ENCODE peak calls at places on chromosomes 7 and 10, in four cellular contexts. One of them, this sample, is unnamed.

GRCh38 chr7:42720871-42721835 is 190.7 kb downstream of the C7orf25 start:
- DNase-seq in upper lobe of left lung: no peak
- DNase-seq in colonic mucosa: no peak
- DNase-seq in thoracic aorta: no peak
- DNase-seq in this sample: no peak

GRCh38 chr10:6346621-6347020 is 143.9 kb downstream of the PFKFB3 start:
- DNase-seq in colonic mucosa: no peak
- DNase-seq in thoracic aorta: no peak
- DNase-seq in upper lobe of left lung: no peak
- DNase-seq in this sample: no peak

GRCh38 chr7:128699196-128699712 is 27.2 kb downstream of the GARIN1A start:
- DNase-seq in upper lobe of left lung: no peak
- DNase-seq in thoracic aorta: no peak
- DNase-seq in colonic mucosa: no peak
- DNase-seq in this sample: no peak

GRCh38 chr7:95427123-95427522 is 7.7 kb downstream of the PON2 start:
- DNase-seq in upper lobe of left lung: no peak
- DNase-seq in colonic mucosa: no peak
- DNase-seq in thoracic aorta: no peak
- DNase-seq in this sample: no peak

GRCh38 chr7:112205348-112206237 is 606 bp downstream of the DOCK4 start:
- DNase-seq in colonic mucosa: peak; percentile 60
- DNase-seq in thoracic aorta: no peak
- DNase-seq in upper lobe of left lung: peak; percentile 66
- DNase-seq in this sample: peak; percentile 52

GRCh38 chr10:91555455-91555854 is 77.4 kb downstream of the PPP1R3C start:
- DNase-seq in upper lobe of left lung: no peak
- DNase-seq in thoracic aorta: no peak
- DNase-seq in colonic mucosa: no peak
- DNase-seq in this sample: no peak

GRCh38 chr10:74174533-74174932 is 23.5 kb downstream of the ADK start:
- DNase-seq in upper lobe of left lung: no peak
- DNase-seq in thoracic aorta: no peak
- DNase-seq in colonic mucosa: no peak
- DNase-seq in this sample: no peak

GRCh38 chr10:110499796-110500514 is 2.2 kb downstream of the DUSP5 start:
- DNase-seq in thoracic aorta: no peak
- DNase-seq in colonic mucosa: no peak
- DNase-seq in upper lobe of left lung: no peak
- DNase-seq in this sample: no peak

GRCh38 chr10:96998329-96998888 is 166.3 kb downstream of the LCOR start:
- DNase-seq in upper lobe of left lung: no peak
- DNase-seq in colonic mucosa: no peak
- DNase-seq in thoracic aorta: no peak
- DNase-seq in this sample: no peak

GRCh38 chr7:70700055-70700934 is 431.6 kb upstream of the GALNT17 start:
- DNase-seq in thoracic aorta: no peak
- DNase-seq in upper lobe of left lung: no peak
- DNase-seq in colonic mucosa: no peak
- DNase-seq in this sample: no peak

GRCh38 chr10:79129361-79129997 is 60.7 kb downstream of the ZMIZ1 start:
- DNase-seq in thoracic aorta: no peak
- DNase-seq in upper lobe of left lung: no peak
- DNase-seq in colonic mucosa: no peak
- DNase-seq in this sample: no peak

GRCh38 chr10:77636967-77637473 is 588 bp downstream of the KCNMA1 start:
- DNase-seq in thoracic aorta: no peak
- DNase-seq in colonic mucosa: no peak
- DNase-seq in upper lobe of left lung: no peak
- DNase-seq in this sample: no peak

GRCh38 chr7:74627699-74628411 is 29.7 kb upstream of the GTF2I start:
- DNase-seq in thoracic aorta: no peak
- DNase-seq in upper lobe of left lung: peak; percentile 81
- DNase-seq in colonic mucosa: peak; percentile 57
- DNase-seq in this sample: no peak

GRCh38 chr10:49379596-49380410 is 16.1 kb downstream of the DRGX start:
- DNase-seq in thoracic aorta: no peak
- DNase-seq in upper lobe of left lung: no peak
- DNase-seq in colonic mucosa: no peak
- DNase-seq in this sample: no peak

GRCh38 chr7:48171190-48171589 is at the start of gene ABCA13:
- DNase-seq in colonic mucosa: no peak
- DNase-seq in thoracic aorta: no peak
- DNase-seq in upper lobe of left lung: no peak
- DNase-seq in this sample: no peak

GRCh38 chr10:6221971-6222751 is 19.4 kb downstream of the PFKFB3 start:
- DNase-seq in thoracic aorta: no peak
- DNase-seq in colonic mucosa: no peak
- DNase-seq in upper lobe of left lung: no peak
- DNase-seq in this sample: no peak

GRCh38 chr7:144908324-144908723 is 72.5 kb upstream of the TPK1 start:
- DNase-seq in upper lobe of left lung: no peak
- DNase-seq in thoracic aorta: no peak
- DNase-seq in colonic mucosa: no peak
- DNase-seq in this sample: no peak

GRCh38 chr7:48097511-48098231 is 8.6 kb downstream of the UPP1 start:
- DNase-seq in colonic mucosa: no peak
- DNase-seq in upper lobe of left lung: no peak
- DNase-seq in thoracic aorta: no peak
- DNase-seq in this sample: no peak

GRCh38 chr7:112192236-112193154 is 13.7 kb downstream of the DOCK4 start:
- DNase-seq in colonic mucosa: no peak
- DNase-seq in thoracic aorta: no peak
- DNase-seq in upper lobe of left lung: no peak
- DNase-seq in this sample: no peak

GRCh38 chr10:97553575-97554100 is 18.9 kb upstream of the ANKRD2 start:
- DNase-seq in colonic mucosa: peak; percentile 47
- DNase-seq in upper lobe of left lung: peak; percentile 73
- DNase-seq in thoracic aorta: peak; percentile 19
- DNase-seq in this sample: peak; percentile 64

GRCh38 chr7:123715793-123716192 is 33.0 kb downstream of the WASL start:
- DNase-seq in upper lobe of left lung: no peak
- DNase-seq in thoracic aorta: no peak
- DNase-seq in colonic mucosa: no peak
- DNase-seq in this sample: no peak

GRCh38 chr10:89119651-89120050 is 87.5 kb downstream of the CH25H start:
- DNase-seq in thoracic aorta: no peak
- DNase-seq in upper lobe of left lung: no peak
- DNase-seq in colonic mucosa: no peak
- DNase-seq in this sample: no peak

GRCh38 chr10:130027716-130028464 is 63.8 kb upstream of the EBF3 start:
- DNase-seq in upper lobe of left lung: no peak
- DNase-seq in colonic mucosa: no peak
- DNase-seq in thoracic aorta: no peak
- DNase-seq in this sample: no peak

GRCh38 chr7:102415685-102416225 is 17.6 kb upstream of the ORAI2 start:
- DNase-seq in upper lobe of left lung: peak; percentile 39
- DNase-seq in thoracic aorta: no peak
- DNase-seq in colonic mucosa: no peak
- DNase-seq in this sample: peak; percentile 58

GRCh38 chr7:155741805-155742204 is 70.5 kb downstream of the SHH start:
- DNase-seq in colonic mucosa: no peak
- DNase-seq in upper lobe of left lung: no peak
- DNase-seq in thoracic aorta: no peak
- DNase-seq in this sample: no peak

GRCh38 chr10:33377658-33378025 is 43.2 kb upstream of the NRP1 start:
- DNase-seq in colonic mucosa: no peak
- DNase-seq in thoracic aorta: no peak
- DNase-seq in upper lobe of left lung: no peak
- DNase-seq in this sample: no peak

GRCh38 chr7:32164341-32164996 is 94.3 kb upstream of the PDE1C start:
- DNase-seq in upper lobe of left lung: no peak
- DNase-seq in thoracic aorta: no peak
- DNase-seq in colonic mucosa: no peak
- DNase-seq in this sample: no peak

GRCh38 chr10:124690971-124691370 is 53.2 kb downstream of the FAM53B start:
- DNase-seq in colonic mucosa: no peak
- DNase-seq in thoracic aorta: no peak
- DNase-seq in upper lobe of left lung: no peak
- DNase-seq in this sample: no peak

GRCh38 chr10:124689911-124690498 is 54.2 kb downstream of the FAM53B start:
- DNase-seq in thoracic aorta: no peak
- DNase-seq in upper lobe of left lung: no peak
- DNase-seq in colonic mucosa: no peak
- DNase-seq in this sample: no peak

GRCh38 chr10:124693801-124694416 is 50.3 kb downstream of the FAM53B start:
- DNase-seq in thoracic aorta: no peak
- DNase-seq in colonic mucosa: no peak
- DNase-seq in upper lobe of left lung: no peak
- DNase-seq in this sample: no peak

GRCh38 chr10:124693396-124693795 is 50.8 kb downstream of the FAM53B start:
- DNase-seq in upper lobe of left lung: no peak
- DNase-seq in colonic mucosa: no peak
- DNase-seq in thoracic aorta: no peak
- DNase-seq in this sample: no peak

DNA sequence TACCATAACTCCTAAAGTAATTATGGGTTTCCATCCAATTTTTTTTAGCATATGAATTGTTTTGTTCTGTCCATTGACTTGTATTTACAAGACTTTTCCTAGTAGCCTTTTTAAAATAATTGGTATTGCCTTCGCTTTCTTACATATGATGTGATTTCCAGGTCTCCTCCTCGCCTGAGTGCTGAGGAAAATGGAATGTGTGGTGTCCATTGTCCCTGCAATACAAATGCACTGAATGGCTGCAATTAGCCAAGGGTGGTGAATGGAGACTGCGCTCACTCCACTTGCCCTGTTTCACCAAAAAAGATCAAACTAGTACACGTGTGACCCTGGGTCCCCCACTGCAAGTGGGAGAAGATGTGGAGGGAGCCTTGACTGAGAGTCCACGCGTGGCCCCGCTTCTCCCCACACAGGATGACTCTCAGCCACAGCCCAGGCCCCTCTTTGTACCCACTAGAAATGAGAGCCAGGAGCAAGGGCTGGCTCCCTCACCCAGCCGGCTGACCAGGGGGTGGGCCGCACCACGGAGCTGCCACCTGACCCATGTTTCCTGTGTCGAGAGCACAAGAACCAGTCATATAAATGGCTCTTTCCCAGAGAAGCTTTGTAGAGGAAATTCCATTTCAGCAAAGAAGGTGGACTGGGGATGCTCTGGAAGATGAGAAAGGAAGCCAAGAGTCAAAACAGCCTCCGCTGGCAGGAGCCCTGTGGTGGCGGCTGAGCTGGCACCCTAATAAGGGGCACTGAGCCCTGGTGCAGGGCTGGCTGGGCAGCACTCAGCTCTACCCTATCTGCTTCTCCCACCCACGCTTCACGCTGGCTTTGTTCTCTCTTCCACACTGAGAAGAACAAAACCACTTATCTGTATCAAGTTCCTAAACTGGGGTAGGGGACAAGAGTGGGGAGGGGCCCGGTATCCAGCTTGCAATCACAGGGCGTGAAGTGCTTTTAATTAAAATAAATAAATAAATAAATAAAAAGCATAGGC is 52.4 kb downstream of the FAM53B start:
- DNase-seq in upper lobe of left lung: no peak
- DNase-seq in thoracic aorta: no peak
- DNase-seq in colonic mucosa: no peak
- DNase-seq in this sample: no peak
- H3K27ac ChIP-seq in upper lobe of left lung: no peak overlapping the region
- H3K27ac ChIP-seq in thoracic aorta: no peak overlapping the region
- H3K27ac ChIP-seq in colonic mucosa: no peak overlapping the region
- H3K27ac ChIP-seq in this sample: no peak overlapping the region

DNA sequence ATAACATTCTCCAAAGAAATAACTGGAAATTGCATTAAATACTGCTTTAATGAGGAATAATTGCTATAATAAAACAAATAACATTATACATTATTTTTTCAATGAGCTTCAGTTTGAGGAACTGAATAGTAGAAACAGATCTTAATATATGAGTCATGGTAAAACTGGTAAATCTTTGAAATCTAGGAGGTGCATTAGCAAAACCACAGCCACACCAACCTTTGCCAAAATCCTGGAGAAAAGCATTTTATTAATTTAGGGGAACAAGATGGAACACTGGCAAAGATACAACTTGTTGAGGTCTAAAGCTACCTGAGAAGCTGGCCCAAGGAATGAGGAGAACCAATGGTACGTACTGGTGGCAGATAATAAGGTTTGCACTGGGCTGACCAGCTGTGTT is 5.4 kb upstream of the ASL start:
- DNase-seq in thoracic aorta: no peak
- DNase-seq in colonic mucosa: no peak
- DNase-seq in upper lobe of left lung: no peak
- DNase-seq in this sample: no peak
- TF ChIP-seq CTCF in thoracic aorta: no peak
- TF ChIP-seq CTCF in colonic mucosa: no peak
- TF ChIP-seq CTCF in upper lobe of left lung: no peak
- TF ChIP-seq CTCF in this sample: no peak

GRCh38 chr7:142957723-142958122 is 4.4 kb downstream of the KEL start:
- DNase-seq in thoracic aorta: no peak
- DNase-seq in colonic mucosa: no peak
- DNase-seq in upper lobe of left lung: no peak
- DNase-seq in this sample: no peak
- H3K9me3 ChIP-seq in thoracic aorta: peaks cover 2% of the 10 kb centered on the region
- H3K9me3 ChIP-seq in colonic mucosa: no peaks in the 10 kb centered on the region
- H3K9me3 ChIP-seq in upper lobe of left lung: peaks cover 5% of the 10 kb centered on the region
- H3K9me3 ChIP-seq in this sample: peaks cover 9% of the 10 kb centered on the region

GRCh38 chr10:31147220-31147608 is 115.5 kb upstream of the ZNF438 start:
- DNase-seq in colonic mucosa: no peak
- DNase-seq in upper lobe of left lung: no peak
- DNase-seq in thoracic aorta: no peak
- DNase-seq in this sample: no peak

GRCh38 chr10:31148955-31149354 is 117.3 kb upstream of the ZNF438 start:
- DNase-seq in thoracic aorta: no peak
- DNase-seq in upper lobe of left lung: no peak
- DNase-seq in colonic mucosa: no peak
- DNase-seq in this sample: no peak

GRCh38 chr10:31143331-31143935 is 111.8 kb upstream of the ZNF438 start:
- DNase-seq in colonic mucosa: no peak
- DNase-seq in upper lobe of left lung: no peak
- DNase-seq in thoracic aorta: no peak
- DNase-seq in this sample: no peak

GRCh38 chr10:31145986-31146385 is 114.3 kb upstream of the ZNF438 start:
- DNase-seq in colonic mucosa: no peak
- DNase-seq in upper lobe of left lung: no peak
- DNase-seq in thoracic aorta: no peak
- DNase-seq in this sample: no peak

DNA sequence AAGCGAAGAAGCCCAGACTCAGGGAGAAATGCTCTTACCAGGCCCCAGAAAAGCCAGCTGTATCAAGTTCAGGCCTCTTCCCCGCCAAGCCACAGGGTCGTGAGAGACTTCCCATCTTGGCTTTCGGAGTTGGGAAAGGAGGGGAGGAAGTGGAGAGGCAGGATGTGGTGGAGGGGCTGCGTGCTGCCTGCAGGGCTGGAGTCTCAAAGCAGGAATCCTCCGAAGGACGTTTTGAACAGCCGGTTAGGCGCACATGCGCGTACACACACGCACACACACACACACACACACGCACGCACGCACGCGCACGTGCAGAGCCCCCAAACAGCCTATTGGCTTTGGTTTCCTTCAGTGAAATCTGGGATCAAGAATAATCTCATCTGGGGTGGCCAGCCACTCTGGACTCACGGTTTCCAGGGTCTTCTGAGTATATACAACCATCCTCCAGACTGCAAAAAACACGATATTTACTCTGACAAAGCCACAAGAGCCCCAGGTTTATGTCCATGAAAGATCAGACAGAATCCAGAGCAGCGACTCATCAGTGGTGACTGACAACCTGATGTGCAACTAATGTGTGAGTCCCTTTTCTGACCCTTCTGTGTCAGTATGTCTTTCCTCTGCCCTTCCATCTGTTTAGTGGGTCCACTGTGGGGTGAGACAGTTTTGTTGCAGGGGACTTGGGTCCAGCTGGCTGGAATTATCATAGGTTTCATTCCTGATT is 115.0 kb upstream of the ZNF438 start:
- DNase-seq in upper lobe of left lung: no peak
- DNase-seq in colonic mucosa: no peak
- DNase-seq in thoracic aorta: no peak
- DNase-seq in this sample: no peak
- H3K27ac ChIP-seq in upper lobe of left lung: no peak overlapping the region
- H3K27ac ChIP-seq in colonic mucosa: peak overlapping the region; percentile 2
- H3K27ac ChIP-seq in thoracic aorta: no peak overlapping the region
- H3K27ac ChIP-seq in this sample: no peak overlapping the region